ENCODE peak calls at places on chromosomes 1 and 21, in nine cellular contexts. F is heart right ventricle, N is A549, G is colonic mucosa, P is mucosa of descending colon, W is IMR-90, S is PC-3, Z is psoas muscle, Q is upper lobe of right lung. D is an unnamed sample.

GRCh38 chr1:14715771-14716170 is 117.3 kb downstream of the KAZN start:
- DNase-seq in N (no peak), F (no peak), W (no peak), G (no peak), Z (no peak), Q (no peak), S (no peak), P (no peak), D (no peak)

GRCh38 chr1:111735858-111736544 is 3.2 kb downstream of the INKA2 start:
- DNase-seq in P (no peak), Q (no peak), Z (no peak), F (no peak), S (no peak), W (peak; percentile 47), N (no peak), G (no peak), D (no peak)

GRCh38 chr21:35048183-35048601 is 910 bp downstream of the RUNX1 start:
- DNase-seq in Q (peak; percentile 74), F (no peak), Z (peak; percentile 90), S (peak; percentile 46), W (no peak), N (peak; percentile 7), G (no peak), P (no peak), D (peak; percentile 82)

GRCh38 chr1:160911441-160911840 is 26.5 kb upstream of the ITLN1 start:
- DNase-seq in N (no peak), G (no peak), Q (no peak), Z (no peak), P (no peak), F (no peak), W (peak; percentile 3), S (no peak), D (no peak)

GRCh38 chr1:237759371-237759770 is 131.4 kb downstream of the ZP4 start:
- DNase-seq in P (no peak), Z (no peak), G (no peak), S (peak; percentile 15), N (no peak), Q (no peak), W (no peak), F (no peak), D (no peak)

GRCh38 chr1:78651247-78651646 is 1.6 kb downstream of the IFI44 start:
- DNase-seq in N (no peak), G (no peak), F (no peak), Z (no peak), S (no peak), P (peak; percentile 45), W (peak; percentile 13), Q (no peak), D (no peak)

GRCh38 chr1:157776971-157777386 is at the start of gene FCRL2:
- DNase-seq in G (no peak), Z (no peak), P (no peak), W (no peak), Q (no peak), S (no peak), N (no peak), F (no peak), D (no peak)

GRCh38 chr1:29410476-29410875 is 174.2 kb downstream of the PTPRU start:
- DNase-seq in Z (no peak), W (no peak), Q (no peak), G (no peak), P (no peak), N (no peak), F (no peak), S (no peak), D (no peak)

GRCh38 chr1:109805486-109806180 is 41.9 kb upstream of the EPS8L3 start:
- DNase-seq in Z (peak; percentile 26), S (no peak), Q (peak; percentile 3), G (no peak), P (no peak), W (no peak), N (no peak), F (no peak), D (no peak)

GRCh38 chr1:109806733-109807397 is 43.1 kb upstream of the EPS8L3 start:
- DNase-seq in F (no peak), W (no peak), Q (peak; percentile 60), G (peak; percentile 19), N (no peak), S (no peak), Z (peak; percentile 50), P (no peak), D (peak; percentile 64)

GRCh38 chr1:109807398-109807795 is 43.7 kb upstream of the EPS8L3 start:
- DNase-seq in Z (peak; percentile 51), S (no peak), N (no peak), F (no peak), G (no peak), W (no peak), P (no peak), Q (peak; percentile 27), D (peak; percentile 46)

GRCh38 chr1:109807822-109808680 is 44.3 kb upstream of the EPS8L3 start:
- DNase-seq in Z (peak; percentile 23), P (no peak), W (peak; percentile 59), N (peak; percentile 45), G (no peak), Q (peak; percentile 50), S (peak; percentile 70), F (no peak), D (peak; percentile 78)

DNA sequence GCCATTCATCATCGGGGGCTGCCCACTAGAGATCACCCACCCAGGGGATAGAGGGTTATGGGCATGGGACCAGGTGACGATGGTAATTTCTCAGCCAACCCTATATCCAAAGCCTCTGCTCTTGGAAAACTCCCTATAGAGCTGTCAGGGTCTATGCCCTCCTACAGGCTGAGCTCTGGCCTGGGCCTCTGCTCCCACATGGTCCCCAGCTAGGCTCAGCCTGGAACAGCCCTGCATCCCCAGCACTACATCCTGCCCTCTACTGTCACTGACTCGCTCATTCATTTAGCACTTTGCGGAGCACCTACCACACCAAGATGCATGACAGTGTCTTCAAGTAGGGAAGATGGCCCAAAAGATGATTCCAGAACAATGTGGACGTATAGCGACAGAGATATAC is 45.0 kb upstream of the EPS8L3 start:
- DNase-seq in Q (no peak), W (no peak), F (no peak), S (no peak), Z (no peak), G (no peak), P (no peak), N (no peak), D (peak; percentile 27)
- H3K4me3 ChIP-seq in Q (no peak overlapping the region), W (no peak overlapping the region), F (no peak overlapping the region), S (no peak overlapping the region), Z (no peak overlapping the region), G (no peak overlapping the region), P (no peak overlapping the region), N (no peak overlapping the region), D (no peak overlapping the region)

GRCh38 chr1:233656032-233656620 is 42.2 kb downstream of the KCNK1 start:
- DNase-seq in W (no peak), G (no peak), Q (no peak), F (no peak), N (no peak), S (peak; percentile 52), P (no peak), Z (no peak), D (no peak)

GRCh38 chr1:233654667-233655432 is 40.9 kb downstream of the KCNK1 start:
- DNase-seq in P (no peak), G (peak; percentile 49), F (no peak), N (peak; percentile 46), Q (no peak), W (no peak), S (peak; percentile 95), Z (no peak), D (no peak)

GRCh38 chr1:233657466-233657865 is 43.6 kb downstream of the KCNK1 start:
- DNase-seq in G (no peak), F (no peak), Z (no peak), N (no peak), Q (no peak), S (no peak), W (no peak), P (no peak), D (no peak)

GRCh38 chr1:233656700-233657099 is 42.8 kb downstream of the KCNK1 start:
- DNase-seq in S (peak; percentile 79), G (no peak), N (no peak), F (no peak), Z (no peak), P (no peak), Q (no peak), W (no peak), D (no peak)

GRCh38 chr1:233655433-233655844 is 41.5 kb downstream of the KCNK1 start:
- DNase-seq in Z (no peak), Q (no peak), S (no peak), N (no peak), P (no peak), F (no peak), W (no peak), G (no peak), D (no peak)
- H3K4me1 ChIP-seq in Z (no peaks in the 10 kb centered on the region), Q (no peaks in the 10 kb centered on the region), S (peaks cover 49% of the 10 kb centered on the region), N (peaks cover 36% of the 10 kb centered on the region), P (no peaks in the 10 kb centered on the region), F (no peaks in the 10 kb centered on the region), W (no peaks in the 10 kb centered on the region), G (no peaks in the 10 kb centered on the region), D (no peaks in the 10 kb centered on the region)

GRCh38 chr1:236222616-236223015 is 59.1 kb downstream of the ERO1B start:
- DNase-seq in Q (no peak), F (no peak), P (no peak), W (no peak), G (no peak), Z (no peak), N (no peak), S (no peak), D (no peak)

GRCh38 chr1:236220473-236220872 is 61.3 kb downstream of the ERO1B start:
- DNase-seq in N (no peak), G (no peak), S (no peak), F (no peak), P (no peak), W (no peak), Z (no peak), Q (no peak), D (no peak)

DNA sequence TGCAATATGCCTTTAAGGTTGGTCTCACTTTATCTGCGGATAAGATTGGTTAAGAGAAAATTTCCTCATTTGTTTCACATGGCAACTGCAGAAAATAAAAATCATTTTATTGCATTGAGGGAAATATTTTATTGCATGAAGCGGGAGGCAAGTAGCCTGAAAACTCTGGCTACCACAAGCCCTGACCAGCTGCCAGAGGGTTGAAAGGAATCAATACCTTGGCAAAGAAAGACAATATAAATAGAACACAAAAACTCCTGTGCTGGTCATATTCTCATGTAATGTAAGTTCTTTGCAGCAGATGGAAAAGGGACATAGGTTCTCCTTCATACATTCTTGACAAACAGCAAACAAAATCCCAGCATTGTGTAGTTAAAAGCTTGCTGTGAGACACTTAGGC is 58.5 kb downstream of the ERO1B start:
- DNase-seq in F (no peak), Z (no peak), S (no peak), N (no peak), G (no peak), Q (no peak), W (no peak), P (no peak), D (no peak)
- TF ChIP-seq CTCF in F (no peak), Z (no peak), S (no peak), N (no peak), G (no peak), Q (no peak), W (no peak), P (no peak), D (no peak)

DNA sequence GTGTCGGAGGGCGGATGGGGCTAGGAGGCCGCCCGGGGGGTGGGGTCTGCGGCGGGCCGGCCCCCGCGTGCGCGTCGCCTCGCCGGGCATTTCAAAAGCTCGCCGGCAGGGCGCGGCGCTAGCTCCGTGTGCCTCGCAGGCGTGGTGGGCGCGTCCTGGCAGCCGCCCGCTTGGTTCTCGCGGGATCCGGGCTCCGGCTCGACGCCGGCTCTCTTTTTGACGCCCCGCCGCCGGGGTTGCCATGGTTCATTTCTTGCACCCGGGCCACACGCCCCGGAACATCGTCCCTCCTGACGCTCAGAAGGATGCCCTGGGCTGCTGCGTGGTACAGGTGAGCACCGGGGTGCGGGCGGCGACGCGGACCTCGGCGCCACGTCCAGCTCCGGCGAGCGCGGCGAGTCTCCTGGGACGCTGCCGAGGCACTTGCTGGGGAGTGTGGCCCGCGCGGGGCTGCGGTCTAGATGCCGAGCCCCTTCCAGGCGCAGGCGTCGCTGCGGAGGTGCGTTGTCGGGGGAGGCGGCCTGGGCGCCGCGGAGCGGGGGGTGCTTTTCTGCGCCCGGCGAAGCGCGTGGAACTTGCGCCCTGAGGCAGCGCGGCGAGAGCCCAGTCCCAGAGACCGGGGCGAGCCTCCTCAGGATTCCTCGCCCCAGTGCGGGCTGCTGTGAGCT is at the start of gene ZYG11A:
- DNase-seq in P (peak; percentile 67), G (peak; percentile 50), F (peak; percentile 58), N (peak; percentile 91), Z (peak; percentile 74), S (peak; percentile 60), W (peak; percentile 77), Q (peak; percentile 73), D (peak; percentile 81)
- H3K4me3 ChIP-seq in P (no peak within 1 kb of the TSS), G (peak within 1 kb of the TSS; percentile 31), F (peak within 1 kb of the TSS; percentile 48), N (peak within 1 kb of the TSS; percentile 91), Z (peak within 1 kb of the TSS; percentile 63), S (peak within 1 kb of the TSS; percentile 38), W (peak within 1 kb of the TSS; percentile 40), Q (peak within 1 kb of the TSS; percentile 41), D (peak within 1 kb of the TSS; percentile 42)

D was measured in kidney.